ENCODE peak calls at places on chromosomes 13 and 19, in ten cellular contexts. N is right lobe of liver, E is nephron progenitor cell, B is progenitor cell of endocrine pancreas, U is colonic mucosa, K is uterus, W is brain microvascular endothelial cell, S is cardiac muscle cell, R is omental fat pad, F is A549. Y is an unnamed sample.

GRCh38 chr13:99892189-99892588 is 79.4 kb downstream of the ZIC5 start:
- DNase-seq in K (no peak), N (no peak), U (no peak), S (no peak), B (no peak), E (no peak), W (no peak), R (no peak), F (no peak), Y (no peak)

GRCh38 chr19:15469513-15470297 is 5.4 kb upstream of the RASAL3 start:
- DNase-seq in K (no peak), R (no peak), B (no peak), W (no peak), N (no peak), S (peak; percentile 49), E (no peak), U (no peak), F (no peak), Y (no peak)

GRCh38 chr13:19767966-19768365 is 14.8 kb downstream of the PSPC1 start:
- DNase-seq in F (no peak), R (no peak), E (no peak), U (no peak), K (no peak), B (no peak), W (no peak), N (no peak), S (no peak), Y (no peak)

GRCh38 chr13:41503386-41503785 is 46.0 kb downstream of the RGCC start:
- DNase-seq in K (no peak), N (no peak), S (no peak), B (no peak), F (no peak), R (no peak), E (no peak), U (no peak), W (no peak), Y (no peak)

GRCh38 chr13:72121466-72121865 is 254.5 kb upstream of the DACH1 start:
- DNase-seq in B (no peak), K (no peak), N (no peak), F (no peak), R (no peak), U (no peak), S (no peak), E (no peak), W (no peak), Y (no peak)

GRCh38 chr13:37777676-37778075 is 91.9 kb downstream of the TRPC4 start:
- DNase-seq in E (no peak), K (no peak), S (no peak), B (no peak), W (no peak), R (no peak), N (no peak), U (no peak), F (no peak), Y (no peak)

GRCh38 chr13:41428155-41428554 is 29.2 kb upstream of the RGCC start:
- DNase-seq in K (no peak), R (no peak), N (no peak), W (no peak), B (no peak), E (peak; percentile 7), S (peak; percentile 2), F (no peak), U (peak; percentile 20), Y (no peak)

GRCh38 chr19:54461201-54462071 is 2.1 kb downstream of the LENG9 start:
- DNase-seq in K (no peak), R (no peak), S (peak; percentile 46), F (no peak), U (peak; percentile 32), E (no peak), W (no peak), N (no peak), B (no peak), Y (no peak)

GRCh38 chr13:76730220-76730619 is 156.0 kb downstream of the KCTD12 start:
- DNase-seq in S (no peak), E (no peak), R (no peak), K (no peak), B (no peak), F (no peak), U (no peak), W (no peak), N (no peak), Y (no peak)

GRCh38 chr19:47247308-47247990 is 8.9 kb upstream of the CCDC9 start:
- DNase-seq in B (peak; percentile 66), U (peak; percentile 86), R (peak; percentile 63), S (peak; percentile 87), N (peak; percentile 77), K (peak; percentile 77), W (peak; percentile 74), E (peak; percentile 81), F (peak; percentile 73), Y (peak; percentile 83)

GRCh38 chr19:10193666-10194499 is 870 bp downstream of the DNMT1 start:
- DNase-seq in E (no peak), R (no peak), U (peak; percentile 22), N (no peak), S (peak; percentile 35), W (peak; percentile 31), K (no peak), B (peak; percentile 16), F (peak; percentile 49), Y (peak; percentile 38)

GRCh38 chr13:59750860-59751259 is 412.9 kb downstream of the DIAPH3 start:
- DNase-seq in B (peak; percentile 27), R (no peak), U (no peak), W (peak; percentile 80), N (no peak), E (peak; percentile 59), K (no peak), S (peak; percentile 75), F (no peak), Y (peak; percentile 50)

GRCh38 chr19:17243854-17244617 is 1.7 kb downstream of the NR2F6 start:
- DNase-seq in R (no peak), U (peak; percentile 76), F (no peak), B (peak; percentile 60), E (peak; percentile 70), W (no peak), S (peak; percentile 54), N (peak; percentile 70), K (peak; percentile 56), Y (no peak)

GRCh38 chr19:54388001-54388802 is 23.5 kb upstream of the LAIR1 start:
- DNase-seq in N (no peak), K (no peak), F (no peak), U (peak; percentile 22), R (no peak), W (no peak), E (peak; percentile 2), B (no peak), S (no peak), Y (no peak)

GRCh38 chr13:73860501-73860900 is 273.7 kb downstream of the KLF12 start:
- DNase-seq in U (no peak), E (no peak), N (no peak), F (no peak), R (no peak), W (no peak), B (no peak), S (no peak), K (no peak), Y (no peak)

GRCh38 chr13:71517004-71517403 is 350.0 kb downstream of the DACH1 start:
- DNase-seq in R (no peak), F (no peak), B (no peak), N (no peak), U (peak; percentile 32), E (no peak), S (no peak), K (no peak), W (peak; percentile 37), Y (no peak)

GRCh38 chr19:18499055-18499775 is 22.7 kb downstream of the ELL start:
- DNase-seq in S (no peak), N (no peak), W (no peak), R (no peak), F (no peak), U (no peak), E (no peak), B (no peak), K (no peak), Y (no peak)

GRCh38 chr19:18932216-18932841 is 8.7 kb downstream of the HOMER3 start:
- DNase-seq in R (peak; percentile 48), U (peak; percentile 92), S (peak; percentile 51), E (peak; percentile 97), K (peak; percentile 75), W (no peak), B (peak; percentile 53), F (peak; percentile 60), N (peak; percentile 83), Y (peak; percentile 73)

GRCh38 chr13:100388923-100389322 is 199.7 kb downstream of the GGACT start:
- DNase-seq in R (no peak), F (no peak), S (no peak), K (no peak), W (no peak), B (no peak), U (no peak), E (no peak), N (no peak), Y (no peak)

GRCh38 chr13:47215741-47216140 is 318.9 kb upstream of the HTR2A start:
- DNase-seq in E (no peak), N (no peak), U (no peak), R (no peak), W (peak; percentile 88), B (no peak), F (no peak), S (peak; percentile 92), K (no peak), Y (no peak)

GRCh38 chr13:113550453-113550852 is 34.1 kb upstream of the TFDP1 start:
- DNase-seq in W (no peak), R (no peak), F (no peak), B (no peak), N (no peak), K (no peak), S (no peak), E (no peak), U (peak; percentile 6), Y (no peak)

GRCh38 chr19:7636691-7637373 is at the start of gene STXBP2:
- DNase-seq in R (peak; percentile 52), W (no peak), B (peak; percentile 85), N (peak; percentile 89), S (peak; percentile 65), U (peak; percentile 91), F (peak; percentile 77), E (peak; percentile 83), K (no peak), Y (peak; percentile 76)
- TF ChIP-seq CTCF in R (no peak), W (no peak), B (peak; percentile 38), N (no peak), S (no peak), U (peak; percentile 26), F (no peak), E (no peak), K (no peak), Y (peak; percentile 8)

GRCh38 chr13:107157272-107157671 is 589.3 kb upstream of the ARGLU1 start:
- DNase-seq in E (no peak), N (no peak), S (no peak), W (no peak), K (no peak), F (no peak), R (no peak), U (no peak), B (no peak), Y (no peak)
- TF ChIP-seq CTCF in E (no peak), N (no peak), S (no peak), W (no peak), K (no peak), F (no peak), R (no peak), U (no peak), B (no peak), Y (no peak)

GRCh38 chr13:89951341-89951740 is 1396.1 kb upstream of the MIR17HG start:
- DNase-seq in F (no peak), W (no peak), K (no peak), B (no peak), S (no peak), R (no peak), N (no peak), U (no peak), E (peak; percentile 4), Y (no peak)
- TF ChIP-seq CTCF in F (no peak), W (no peak), K (no peak), B (no peak), S (no peak), R (no peak), N (no peak), U (no peak), E (no peak), Y (no peak)

GRCh38 chr13:95301947-95302386 is 716 bp upstream of the ABCC4 start:
- DNase-seq in F (no peak), K (no peak), N (no peak), W (peak; percentile 40), R (no peak), U (no peak), E (no peak), S (peak; percentile 14), B (no peak), Y (no peak)
- TF ChIP-seq CTCF in F (no peak), K (no peak), N (no peak), W (peak; percentile 0), R (no peak), U (no peak), E (no peak), S (peak; percentile 6), B (no peak), Y (no peak)